ENCODE peak calls at places on chromosome 18, in five cellular contexts. W is occipital lobe; F is NAMALWA; U is NCI-H2029; Z is stimulated activated CD4-positive, alpha-beta T cell treated with anti-CD3 and anti-CD28 coated beads, TNF-alpha, amount 100 ng/mL, for 1 hour. A is an unnamed sample.

GRCh38 chr18:13572721-13573120 is 153.6 kb downstream of the FAM210A start:
- DNase-seq in W (no peak), F (no peak), U (no peak), Z (no peak), A (no peak)

GRCh38 chr18:13653746-13654455 is 72.5 kb downstream of the FAM210A start:
- DNase-seq in W (peak; percentile 54), F (no peak), U (peak; percentile 1), Z (no peak), A (no peak)

GRCh38 chr18:68448736-68449135 is 266.2 kb downstream of the TMX3 start:
- DNase-seq in W (no peak), F (no peak), U (no peak), Z (no peak), A (no peak)

GRCh38 chr18:48929951-48930713 is 20.6 kb downstream of the SMAD7 start:
- DNase-seq in W (no peak), F (no peak), U (no peak), Z (no peak), A (peak; percentile 62)

GRCh38 chr18:9475643-9476580 is 599 bp downstream of the RALBP1 start:
- DNase-seq in W (no peak), F (peak; percentile 77), U (peak; percentile 1), Z (no peak), A (peak; percentile 18)

GRCh38 chr18:63844254-63844653 is 43.3 kb upstream of the SERPINB2 start:
- DNase-seq in W (no peak), F (peak; percentile 51), U (no peak), Z (no peak), A (no peak)

GRCh38 chr18:5661179-5661578 is 117.4 kb upstream of the EPB41L3 start:
- DNase-seq in W (no peak), F (no peak), U (no peak), Z (no peak), A (no peak)

GRCh38 chr18:79469751-79470150 is 74.0 kb downstream of the NFATC1 start:
- DNase-seq in W (no peak), F (no peak), U (no peak), Z (no peak), A (no peak)

GRCh38 chr18:12476955-12477354 is 69.2 kb downstream of the PRELID3A start:
- DNase-seq in W (no peak), F (no peak), U (no peak), Z (no peak), A (no peak)

GRCh38 chr18:61870151-61870550 is 22.7 kb downstream of the RNF152 start:
- DNase-seq in W (no peak), F (no peak), U (no peak), Z (no peak), A (no peak)

GRCh38 chr18:34709631-34710429 is at the start of gene DTNA:
- DNase-seq in W (no peak), F (peak; percentile 24), U (no peak), Z (no peak), A (no peak)

GRCh38 chr18:70422061-70422965 is 133.5 kb downstream of the SOCS6 start:
- DNase-seq in W (peak; percentile 1), F (no peak), U (no peak), Z (no peak), A (no peak)

GRCh38 chr18:23920054-23920453 is 94.5 kb upstream of the TTC39C start:
- DNase-seq in W (no peak), F (no peak), U (no peak), Z (no peak), A (no peak)

GRCh38 chr18:21452381-21452780 is 148.1 kb downstream of the ESCO1 start:
- DNase-seq in W (no peak), F (no peak), U (no peak), Z (no peak), A (no peak)

GRCh38 chr18:13278231-13278630 is 59.7 kb downstream of the LDLRAD4 start:
- DNase-seq in W (no peak), F (no peak), U (no peak), Z (no peak), A (no peak)

GRCh38 chr18:32469190-32469611 is 1.5 kb downstream of the GAREM1 start:
- DNase-seq in W (peak; percentile 29), F (peak; percentile 80), U (peak; percentile 27), Z (no peak), A (peak; percentile 23)

A was measured in ovary.